ENCODE peak calls at places on chromosomes 5 and 9, in four cellular contexts. C, S, W and P are unnamed samples.

GRCh38 chr9:134860510-134860909 is 20.1 kb upstream of the FCN2 start:
- DNase-seq in S (no peak), W (no peak), C (no peak), P (no peak)

GRCh38 chr5:43157068-43157467 is 35.0 kb upstream of the NIM1K start:
- DNase-seq in C (no peak), S (no peak), W (no peak), P (no peak)

GRCh38 chr9:116156621-116157314 is 3.2 kb downstream of the PAPPA start:
- DNase-seq in C (peak), W (peak), S (peak), P (no peak)

GRCh38 chr9:99185904-99186303 is 35.8 kb downstream of the ALG2 start:
- DNase-seq in C (no peak), W (no peak), S (no peak), P (no peak)

GRCh38 chr9:87214991-87215390 is 267.7 kb upstream of the GAS1 start:
- DNase-seq in S (no peak), W (no peak), C (no peak), P (no peak)

GRCh38 chr9:116193636-116194035 is 40.0 kb downstream of the PAPPA start:
- DNase-seq in C (no peak), S (peak), W (no peak), P (no peak)

GRCh38 chr5:80592105-80592504 is 22.0 kb upstream of the ANKRD34B start:
- DNase-seq in S (no peak), C (no peak), W (no peak), P (no peak)

GRCh38 chr9:133643978-133644760 is 8.0 kb downstream of the DBH start:
- DNase-seq in S (no peak), W (no peak), C (no peak), P (no peak)

GRCh38 chr9:116390306-116391228 is 237.0 kb downstream of the PAPPA start:
- DNase-seq in C (no peak), W (no peak), S (no peak), P (no peak)

GRCh38 chr9:15711531-15712295 is 158.9 kb downstream of the CCDC171 start:
- DNase-seq in W (no peak), C (no peak), S (peak), P (no peak)

DNA sequence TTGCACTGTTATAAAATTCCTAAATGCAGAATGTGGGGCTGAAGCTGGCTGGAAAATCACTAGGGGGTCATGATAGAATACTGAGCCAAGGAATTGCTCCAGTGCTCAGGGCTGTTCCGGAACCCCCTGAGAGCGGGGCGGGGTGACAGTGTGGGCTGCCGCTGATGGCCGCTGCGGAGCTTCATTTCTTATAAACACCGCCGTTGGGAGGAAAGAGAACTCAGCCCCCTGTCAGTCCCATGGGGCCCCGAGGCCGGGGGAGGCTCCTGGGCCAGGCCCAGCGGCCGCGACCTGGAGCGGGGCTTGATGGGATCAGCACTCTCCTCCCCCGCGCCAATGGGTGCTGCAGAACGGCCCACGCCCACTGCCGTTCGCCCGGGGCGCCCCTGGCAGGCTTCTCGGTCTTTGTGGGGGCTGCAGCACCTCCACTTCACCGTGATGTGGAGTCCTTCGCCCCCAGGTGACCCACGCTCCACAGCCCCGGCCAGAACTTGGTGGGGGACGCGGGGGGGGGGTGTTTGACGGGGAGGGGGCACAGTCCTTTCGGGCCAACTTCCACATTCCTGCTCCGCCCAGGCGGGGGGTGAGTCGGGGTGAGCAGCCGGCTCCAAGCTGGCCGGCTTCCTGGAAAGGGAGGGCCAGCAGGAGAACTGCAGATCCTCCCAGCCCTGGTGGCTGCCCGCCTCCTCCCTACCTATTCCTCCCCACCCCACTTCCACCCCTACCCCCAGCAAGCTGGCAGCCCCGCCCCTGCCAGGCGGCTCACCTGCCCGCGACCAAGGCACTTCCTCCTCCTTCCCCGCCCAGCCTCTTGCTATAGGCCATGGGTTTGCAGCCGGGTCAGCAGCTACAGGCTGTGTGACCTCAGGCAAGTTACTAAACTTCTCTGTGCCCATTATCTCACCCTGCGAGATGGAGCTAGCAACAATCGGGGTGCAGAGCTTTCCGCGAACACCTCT is 5.4 kb upstream of the IRF1 start:
- DNase-seq in W (peak), S (peak), C (peak), P (peak)
- TF ChIP-seq CTCF in W (no peak), S (no peak), C (no peak), P (no peak)

GRCh38 chr5:174571662-174572397 is 152.6 kb upstream of the MSX2 start:
- DNase-seq in W (no peak), C (no peak), S (peak), P (no peak)
- TF ChIP-seq CTCF in W (no peak), C (no peak), S (peak), P (no peak)

DNA sequence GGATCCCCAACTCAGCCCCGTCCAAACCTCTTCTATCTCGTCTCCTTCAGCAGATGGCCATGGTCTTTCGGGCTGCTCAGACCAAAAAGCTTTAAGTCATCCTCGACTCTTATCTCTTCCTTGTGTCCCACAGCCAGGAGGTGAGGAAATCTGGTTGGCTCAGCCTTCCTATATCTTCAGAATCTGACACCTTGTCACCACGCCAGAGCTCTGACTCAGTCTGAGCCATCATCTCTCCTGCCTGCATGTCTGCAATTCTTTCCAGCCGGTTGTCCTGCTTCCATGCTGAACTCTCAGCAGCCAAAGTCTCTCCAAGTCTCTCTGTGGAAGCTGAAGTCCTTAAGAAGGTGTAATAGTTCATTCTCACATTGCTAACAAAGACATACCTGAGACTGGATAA is 419.3 kb upstream of the ADAMTS16 start:
- DNase-seq in W (no peak), C (no peak), S (no peak), P (no peak)
- TF ChIP-seq CTCF in W (no peak), C (no peak), S (no peak), P (no peak)

GRCh38 chr5:163503106-163504090 is 2.0 kb upstream of the MAT2B start:
- DNase-seq in C (peak), S (peak), W (peak), P (peak)
- TF ChIP-seq CTCF in C (no peak), S (peak), W (no peak), P (no peak)

DNA sequence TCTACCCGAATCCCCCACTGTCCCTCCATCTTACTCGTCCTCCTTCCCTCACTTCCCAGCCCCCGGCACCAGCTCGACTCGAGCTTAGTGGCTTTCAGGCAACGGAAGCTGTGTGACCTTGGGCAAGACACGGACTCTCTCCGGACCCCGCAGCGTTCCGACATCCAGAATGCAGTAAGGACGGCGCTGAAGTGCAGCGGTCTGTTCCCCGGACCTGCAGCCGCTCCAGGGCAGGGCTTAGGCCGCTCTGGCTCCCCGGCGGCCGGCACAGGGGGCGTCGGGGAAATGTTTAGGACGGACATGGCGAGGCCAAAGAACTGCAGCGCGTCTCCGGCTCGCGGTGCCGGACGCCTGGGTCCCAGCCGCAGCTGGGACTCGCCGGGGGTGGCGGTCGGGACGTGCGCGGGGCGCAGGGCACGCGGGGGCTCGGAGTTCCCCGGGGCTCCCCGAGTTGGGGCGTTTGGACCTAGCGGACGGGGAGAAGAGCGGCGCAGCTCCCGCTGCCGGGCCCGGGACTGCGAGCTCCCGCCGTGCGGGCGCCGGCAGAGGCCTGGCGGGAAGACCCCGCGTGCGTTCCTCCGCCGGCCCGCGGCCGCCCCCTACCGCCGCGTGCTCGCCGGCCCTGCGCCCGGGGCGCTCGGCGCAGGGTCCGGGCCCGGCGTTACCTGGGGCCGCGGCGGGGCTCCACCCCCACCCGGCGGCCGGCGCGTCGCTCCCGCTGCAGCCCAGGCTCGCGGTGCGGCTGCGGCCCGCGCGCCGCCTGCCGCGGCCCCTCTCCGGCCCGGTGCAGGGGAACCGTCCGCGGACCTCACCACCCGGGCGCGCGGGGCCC is 5.6 kb upstream of the RNF44 start:
- DNase-seq in C (peak), W (peak), S (peak), P (peak)
- TF ChIP-seq CTCF in C (no peak), W (no peak), S (peak), P (peak)

DNA sequence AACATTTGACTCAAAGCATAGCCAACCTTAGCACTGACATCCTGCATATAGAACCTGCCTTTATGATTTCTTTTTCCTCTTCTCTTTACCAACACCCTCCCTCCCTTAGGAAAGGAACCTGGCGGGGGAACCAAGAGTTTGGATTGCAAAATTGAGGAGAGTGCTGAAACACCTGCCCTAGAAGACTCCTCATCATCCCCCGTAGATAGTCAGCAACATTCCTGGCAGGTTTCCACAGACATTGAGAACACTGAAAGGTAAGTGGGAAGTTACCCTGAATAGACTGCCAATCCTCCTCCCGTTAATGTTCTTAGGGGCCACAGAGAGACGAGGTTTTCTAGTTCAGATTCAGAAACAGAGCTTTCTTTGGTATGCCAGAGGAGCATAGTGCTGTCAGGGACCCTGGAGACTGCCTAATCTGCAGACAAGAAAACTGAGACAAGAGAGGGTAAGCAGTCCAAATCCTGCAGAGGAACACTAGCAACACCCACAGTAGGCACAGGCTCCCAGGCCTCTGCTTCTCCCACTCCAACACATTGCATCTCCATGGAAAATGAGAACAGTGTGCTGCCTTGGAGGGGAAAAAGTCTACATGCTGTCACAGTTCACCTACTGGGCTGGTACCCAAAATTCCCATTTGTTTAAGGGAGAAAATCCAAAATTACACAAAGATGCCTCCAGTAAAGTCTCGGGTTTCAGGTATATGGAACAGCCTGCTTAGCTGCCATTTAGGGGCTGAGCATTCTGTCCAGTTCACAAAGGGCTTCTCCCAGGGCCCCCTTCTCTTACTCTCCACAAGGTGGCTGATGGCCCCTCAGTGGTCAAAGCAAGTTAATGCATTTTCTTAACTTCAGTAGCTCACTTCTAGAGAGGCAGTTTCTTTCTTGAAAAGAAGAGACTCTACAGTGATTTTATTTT is 89.0 kb downstream of the RGS7BP start:
- DNase-seq in S (no peak), W (peak), C (peak), P (no peak)
- TF ChIP-seq CTCF in S (no peak), W (peak), C (no peak), P (peak)

DNA sequence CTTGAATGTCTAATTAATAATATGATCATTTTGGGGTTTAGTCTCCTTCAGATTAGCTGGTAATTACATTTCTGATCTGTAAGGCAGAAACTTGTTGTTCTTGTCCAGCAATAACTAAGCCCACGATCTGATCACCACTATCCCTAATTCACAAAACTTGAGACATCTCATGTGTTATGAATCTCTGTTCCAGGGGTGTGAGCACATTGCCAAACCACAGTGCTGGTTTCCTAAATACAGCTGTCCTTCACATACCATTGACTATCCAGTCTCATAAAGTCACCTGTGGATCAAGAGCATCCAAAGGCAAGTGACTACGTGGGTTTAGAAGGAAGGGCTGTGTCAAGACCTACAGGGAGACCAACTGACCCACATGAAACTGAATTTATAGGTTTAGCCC is 134.1 kb upstream of the PRLR start:
- DNase-seq in W (no peak), S (no peak), C (no peak), P (no peak)
- TF ChIP-seq CTCF in W (no peak), S (no peak), C (no peak), P (no peak)